ENCODE peak calls at places on chromosome 15, in eight cellular contexts. S is CD4-positive, alpha-beta T cell; G is heart right ventricle; V is heart left ventricle; R is AG04450; Q is CD8-positive, alpha-beta memory T cell; D is neuronal stem cell; Y is thyroid gland. T is an unnamed sample.
A peak's percentile ranks its signal among the peaks of the same experiment; 100 is the strongest.

GRCh38 chr15:90914240-90915080 is 11.4 kb downstream of the MAN2A2 start:
- DNase-seq in S (no peak), G (no peak), V (no peak), R (no peak), Q (no peak), D (no peak), Y (no peak), T (no peak)

GRCh38 chr15:99962006-99962561 is 228.8 kb upstream of the LYSMD4 start:
- DNase-seq in S (no peak), G (no peak), V (no peak), R (no peak), Q (no peak), D (no peak), Y (no peak), T (no peak)

GRCh38 chr15:67931861-67932260 is 92.0 kb upstream of the RNU6-1 start:
- DNase-seq in S (no peak), G (no peak), V (no peak), R (no peak), Q (no peak), D (no peak), Y (peak; percentile 64), T (no peak)

GRCh38 chr15:64686130-64686735 is 89.2 kb downstream of the RBPMS2 start:
- DNase-seq in S (no peak), G (peak; percentile 62), V (no peak), R (no peak), Q (peak; percentile 7), D (peak; percentile 60), Y (no peak), T (peak; percentile 52)

GRCh38 chr15:99057697-99058420 is 47.0 kb upstream of the SYNM start:
- DNase-seq in S (no peak), G (peak; percentile 73), V (no peak), R (no peak), Q (no peak), D (no peak), Y (peak; percentile 68), T (no peak)

GRCh38 chr15:27863000-27863399 is 236.1 kb downstream of the OCA2 start:
- DNase-seq in S (no peak), G (no peak), V (no peak), R (no peak), Q (no peak), D (no peak), Y (no peak), T (no peak)

GRCh38 chr15:62165793-62166380 is 802 bp upstream of the C2CD4B start:
- DNase-seq in S (no peak), G (peak; percentile 58), V (no peak), R (no peak), Q (no peak), D (no peak), Y (no peak), T (no peak)

GRCh38 chr15:71752604-71753289 is 57.6 kb upstream of the NR2E3 start:
- DNase-seq in S (no peak), G (no peak), V (no peak), R (peak; percentile 46), Q (no peak), D (peak; percentile 18), Y (peak; percentile 25), T (no peak)

GRCh38 chr15:57747206-57747605 is 40.7 kb downstream of the POLR2M start:
- DNase-seq in S (no peak), G (peak; percentile 16), V (no peak), R (no peak), Q (no peak), D (no peak), Y (peak; percentile 60), T (peak; percentile 37)

GRCh38 chr15:93913310-93913709 is 318.1 kb upstream of the MCTP2 start:
- DNase-seq in S (no peak), G (no peak), V (no peak), R (no peak), Q (no peak), D (no peak), Y (no peak), T (no peak)

GRCh38 chr15:69280783-69281182 is 17.9 kb upstream of the PAQR5 start:
- DNase-seq in S (no peak), G (no peak), V (no peak), R (no peak), Q (no peak), D (no peak), Y (no peak), T (no peak)

GRCh38 chr15:83210619-83211018 is 3.0 kb upstream of the HDGFL3 start:
- DNase-seq in S (no peak), G (no peak), V (no peak), R (no peak), Q (no peak), D (no peak), Y (peak; percentile 71), T (no peak)

GRCh38 chr15:34047893-34048775 is 9.1 kb upstream of the AVEN start:
- DNase-seq in S (no peak), G (no peak), V (peak; percentile 70), R (no peak), Q (no peak), D (no peak), Y (no peak), T (no peak)

GRCh38 chr15:31106495-31107300 is 5.2 kb upstream of the TRPM1 start:
- DNase-seq in S (no peak), G (no peak), V (no peak), R (no peak), Q (no peak), D (no peak), Y (peak; percentile 63), T (no peak)

GRCh38 chr15:34810455-34811146 is 15.3 kb upstream of the ACTC1 start:
- DNase-seq in S (no peak), G (no peak), V (no peak), R (peak; percentile 97), Q (no peak), D (no peak), Y (no peak), T (no peak)

GRCh38 chr15:83565553-83566159 is 88.3 kb upstream of the ADAMTSL3 start:
- DNase-seq in S (no peak), G (no peak), V (no peak), R (no peak), Q (no peak), D (peak; percentile 56), Y (no peak), T (no peak)

GRCh38 chr15:49468440-49468839 is 45.4 kb downstream of the FGF7 start:
- DNase-seq in S (no peak), G (no peak), V (no peak), R (no peak), Q (no peak), D (no peak), Y (no peak), T (no peak)

GRCh38 chr15:61834076-61834697 is 226.1 kb downstream of the VPS13C start:
- DNase-seq in S (peak; percentile 59), G (peak; percentile 79), V (peak; percentile 88), R (peak; percentile 47), Q (peak; percentile 57), D (peak; percentile 77), Y (peak; percentile 90), T (peak; percentile 71)

GRCh38 chr15:68556139-68556990 is 22.4 kb upstream of the CORO2B start:
- DNase-seq in S (no peak), G (no peak), V (no peak), R (no peak), Q (no peak), D (no peak), Y (no peak), T (no peak)

GRCh38 chr15:39888809-39889208 is 31.3 kb downstream of the GPR176 start:
- DNase-seq in S (no peak), G (no peak), V (no peak), R (no peak), Q (no peak), D (no peak), Y (no peak), T (no peak)

GRCh38 chr15:78047631-78048409 is 29.7 kb downstream of the TBC1D2B start:
- DNase-seq in S (peak; percentile 51), G (peak; percentile 49), V (no peak), R (no peak), Q (peak; percentile 24), D (no peak), Y (no peak), T (peak; percentile 65)

GRCh38 chr15:95520922-95521321 is 809.6 kb upstream of the NR2F2 start:
- DNase-seq in S (no peak), G (no peak), V (no peak), R (no peak), Q (no peak), D (no peak), Y (no peak), T (no peak)

GRCh38 chr15:95520511-95520910 is 810.0 kb upstream of the NR2F2 start:
- DNase-seq in S (no peak), G (no peak), V (no peak), R (no peak), Q (no peak), D (no peak), Y (no peak), T (no peak)

DNA sequence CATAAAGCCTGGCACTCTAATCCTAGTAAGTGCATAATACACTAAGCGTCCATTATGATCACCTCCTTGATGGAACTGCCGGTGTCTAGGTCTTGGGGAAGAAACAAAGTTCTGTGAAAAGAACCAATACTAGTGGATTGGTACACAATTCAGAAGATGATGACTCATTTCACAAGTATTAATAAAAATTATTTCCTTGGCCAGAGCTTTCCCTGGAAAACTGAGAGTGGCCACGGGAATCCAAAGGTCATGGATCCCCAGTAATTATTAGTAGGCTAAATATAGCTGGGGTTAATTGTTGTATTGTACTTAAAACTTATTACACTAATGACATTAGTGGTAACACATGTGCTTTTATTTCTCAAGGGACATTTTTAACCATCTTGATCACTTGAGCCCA is 808.0 kb upstream of the NR2F2 start:
- DNase-seq in S (no peak), G (no peak), V (no peak), R (no peak), Q (no peak), D (no peak), Y (no peak), T (no peak)
- H3K9me3 ChIP-seq in S (no peaks in the 10 kb centered on the region), G (no peaks in the 10 kb centered on the region), V (no peaks in the 10 kb centered on the region), R (no peaks in the 10 kb centered on the region), Q (no peaks in the 10 kb centered on the region), D (peaks cover 16% of the 10 kb centered on the region), Y (no peaks in the 10 kb centered on the region), T (no peaks in the 10 kb centered on the region)

DNA sequence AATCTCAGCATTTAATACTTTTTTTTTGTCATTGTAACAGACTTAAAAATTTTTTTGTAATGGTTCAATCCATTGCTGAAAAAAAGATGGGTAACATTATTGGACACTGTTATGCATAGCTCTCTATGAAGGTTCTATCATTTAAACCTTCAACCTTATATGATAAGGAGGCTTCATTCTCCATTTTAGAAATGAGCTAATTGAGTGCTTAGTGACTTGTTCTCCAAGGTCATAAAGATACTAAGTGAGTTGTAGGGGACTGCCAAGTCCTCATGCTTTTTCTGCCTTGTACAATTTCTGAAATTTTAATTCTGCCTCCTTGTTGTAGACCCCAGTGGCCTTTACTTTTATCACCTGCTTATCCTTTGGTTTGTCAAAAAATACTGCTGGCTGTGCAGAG is 56.7 kb downstream of the MGA start:
- DNase-seq in S (no peak), G (no peak), V (no peak), R (no peak), Q (no peak), D (no peak), Y (no peak), T (no peak)
- H3K9me3 ChIP-seq in S (no peaks in the 10 kb centered on the region), G (no peaks in the 10 kb centered on the region), V (no peaks in the 10 kb centered on the region), R (no peaks in the 10 kb centered on the region), Q (no peaks in the 10 kb centered on the region), D (no peaks in the 10 kb centered on the region), Y (no peaks in the 10 kb centered on the region), T (no peaks in the 10 kb centered on the region)

GRCh38 chr15:25176991-25177954 is 222.5 kb downstream of the SNRPN start:
- DNase-seq in S (no peak), G (peak; percentile 2), V (peak; percentile 42), R (no peak), Q (no peak), D (no peak), Y (no peak), T (no peak)
- H3K9me3 ChIP-seq in S (peaks cover 55% of the 10 kb centered on the region), G (peaks cover 90% of the 10 kb centered on the region), V (peaks cover 2% of the 10 kb centered on the region), R (peaks cover 88% of the 10 kb centered on the region), Q (peaks cover 6% of the 10 kb centered on the region), D (peaks cover 15% of the 10 kb centered on the region), Y (no peaks in the 10 kb centered on the region), T (peaks cover 85% of the 10 kb centered on the region)

GRCh38 chr15:20345401-20345958 is 196.1 kb downstream of the GOLGA6L6 start:
- DNase-seq in S (no peak), G (no peak), V (peak; percentile 71), R (no peak), Q (no peak), D (no peak), Y (no peak), T (peak; percentile 0)
- H3K9me3 ChIP-seq in S (no peaks in the 10 kb centered on the region), G (peaks cover 39% of the 10 kb centered on the region), V (no peaks in the 10 kb centered on the region), R (peaks cover 100% of the 10 kb centered on the region), Q (no peaks in the 10 kb centered on the region), D (peaks cover 14% of the 10 kb centered on the region), Y (no peaks in the 10 kb centered on the region), T (peaks cover 8% of the 10 kb centered on the region)